ENCODE peak calls at places on chromosomes 16 and 17, in seven cellular contexts. X is HepG2, U is endodermal cell, I is DND-41, N is GDM1, E is IMR-90, F is lung microvascular endothelial cell. R is an unnamed sample.

GRCh38 chr17:63927464-63928171 is 4.5 kb downstream of the CD79B start:
- DNase-seq in F (no peak), N (no peak), U (no peak), E (no peak), I (no peak), X (no peak), R (peak)

GRCh38 chr17:76086384-76086783 is 7.4 kb downstream of the ZACN start:
- DNase-seq in I (no peak), U (no peak), E (no peak), F (no peak), X (no peak), N (no peak), R (no peak)

GRCh38 chr17:37830151-37830993 is 85.5 kb upstream of the HNF1B start:
- DNase-seq in U (peak), X (peak), F (no peak), N (no peak), I (no peak), E (no peak), R (peak)

GRCh38 chr16:56344518-56345405 is 80.6 kb downstream of the AMFR start:
- DNase-seq in N (no peak), E (no peak), F (no peak), X (no peak), I (no peak), U (no peak), R (no peak)

GRCh38 chr17:57493171-57493570 is 236.8 kb downstream of the MSI2 start:
- DNase-seq in E (no peak), N (no peak), X (no peak), I (no peak), U (no peak), F (no peak), R (no peak)

GRCh38 chr17:412211-413015 is 59.8 kb upstream of the RPH3AL start:
- DNase-seq in E (peak), I (peak), U (peak), X (peak), N (peak), F (peak), R (peak)

GRCh38 chr16:88073201-88073721 is 122.0 kb downstream of the BANP start:
- DNase-seq in F (no peak), U (no peak), X (no peak), N (no peak), E (no peak), I (no peak), R (no peak)

GRCh38 chr17:45230410-45230786 is 8.7 kb downstream of the FMNL1 start:
- DNase-seq in X (no peak), I (no peak), U (no peak), F (no peak), N (no peak), E (no peak), R (no peak)

GRCh38 chr17:18966831-18967624 is 15.1 kb downstream of the SLC5A10 start:
- DNase-seq in I (no peak), U (peak), N (no peak), F (peak), X (no peak), E (peak), R (peak)

GRCh38 chr16:69150146-69150865 is 17.9 kb downstream of the UTP4 start:
- DNase-seq in U (peak), F (peak), I (peak), X (peak), N (peak), E (peak), R (peak)

GRCh38 chr17:17119533-17119932 is 77.3 kb downstream of the MPRIP start:
- DNase-seq in I (peak), E (peak), N (no peak), U (no peak), F (peak), X (no peak), R (no peak)

GRCh38 chr17:56694825-56695224 is 101.3 kb downstream of the NOG start:
- DNase-seq in F (no peak), E (peak), X (no peak), U (no peak), I (no peak), N (no peak), R (no peak)

GRCh38 chr17:309361-309888 is 43.2 kb downstream of the RPH3AL start:
- DNase-seq in E (no peak), X (peak), I (peak), U (peak), F (peak), N (no peak), R (no peak)

GRCh38 chr17:75634376-75634740 is 1.1 kb downstream of the SMIM5 start:
- DNase-seq in I (no peak), E (no peak), N (no peak), F (no peak), U (no peak), X (no peak), R (no peak)

GRCh38 chr17:28293994-28294393 is 25.0 kb upstream of the TMEM97 start:
- DNase-seq in X (no peak), E (no peak), I (no peak), U (no peak), N (no peak), F (no peak), R (no peak)

GRCh38 chr17:29732209-29732608 is 109.5 kb upstream of the CORO6 start:
- DNase-seq in N (no peak), I (no peak), X (no peak), U (no peak), F (no peak), E (no peak), R (no peak)

GRCh38 chr16:89808453-89808939 is 8.0 kb downstream of the FANCA start:
- DNase-seq in N (no peak), U (no peak), I (no peak), E (no peak), X (no peak), F (no peak), R (no peak)

GRCh38 chr17:41773731-41774193 is 12.7 kb downstream of the JUP start:
- DNase-seq in N (no peak), U (no peak), X (no peak), E (peak), F (no peak), I (no peak), R (no peak)

GRCh38 chr17:29642171-29642611 is 19.5 kb upstream of the CORO6 start:
- DNase-seq in F (peak), U (no peak), X (no peak), E (no peak), I (no peak), N (no peak), R (peak)

GRCh38 chr17:8148560-8148959 is 3.6 kb downstream of the PER1 start:
- DNase-seq in F (no peak), X (no peak), N (no peak), I (no peak), E (no peak), U (no peak), R (no peak)

GRCh38 chr17:13940858-13941665 is 128.2 kb upstream of the COX10 start:
- DNase-seq in U (peak), X (no peak), E (peak), F (no peak), I (no peak), N (no peak), R (peak)